ENCODE peak calls at places on chromosomes 12 and 14, in eight cellular contexts. C, Y, M, H, P, F, I and L are unnamed samples.

GRCh38 chr14:33612184-33612479 is 338.7 kb downstream of the EGLN3 start:
- DNase-seq in C (no peak), Y (no peak), M (no peak), H (no peak), P (no peak), F (no peak), I (no peak), L (no peak)

GRCh38 chr14:101739446-101740141 is 21.9 kb upstream of the PPP2R5C start:
- DNase-seq in C (no peak), Y (no peak), M (peak), H (no peak), P (no peak), F (no peak), I (no peak), L (no peak)

GRCh38 chr14:80164991-80165390 is 46.3 kb downstream of the DIO2 start:
- DNase-seq in C (peak), Y (peak), M (peak), H (peak), P (no peak), F (no peak), I (peak), L (no peak)

GRCh38 chr14:92945959-92946846 is 23.3 kb downstream of the CHGA start:
- DNase-seq in C (peak), Y (peak), M (peak), H (peak), P (no peak), F (peak), I (peak), L (peak)

GRCh38 chr14:33186656-33187055 is 248.0 kb downstream of the NPAS3 start:
- DNase-seq in C (peak), Y (no peak), M (no peak), H (no peak), P (no peak), F (no peak), I (no peak), L (peak)

GRCh38 chr12:20493924-20494323 is 125.6 kb downstream of the PDE3A start:
- DNase-seq in C (peak), Y (peak), M (no peak), H (peak), P (no peak), F (no peak), I (peak), L (no peak)

GRCh38 chr12:62640910-62641448 is 174.4 kb downstream of the MON2 start:
- DNase-seq in C (peak), Y (no peak), M (no peak), H (peak), P (no peak), F (no peak), I (peak), L (no peak)

GRCh38 chr12:1820191-1820599 is at the start of gene LRTM2:
- DNase-seq in C (no peak), Y (no peak), M (no peak), H (no peak), P (no peak), F (no peak), I (no peak), L (no peak)

GRCh38 chr12:57342207-57342691 is 88.6 kb downstream of the R3HDM2 start:
- DNase-seq in C (peak), Y (peak), M (peak), H (peak), P (peak), F (no peak), I (peak), L (no peak)

GRCh38 chr12:110906985-110907384 is 13.4 kb downstream of the MYL2 start:
- DNase-seq in C (peak), Y (peak), M (peak), H (peak), P (no peak), F (no peak), I (no peak), L (no peak)

GRCh38 chr12:118850244-118850825 is 131.0 kb upstream of the SRRM4 start:
- DNase-seq in C (peak), Y (no peak), M (peak), H (no peak), P (no peak), F (peak), I (no peak), L (peak)

GRCh38 chr12:44875417-44875953 is 630 bp downstream of the NELL2 start:
- DNase-seq in C (no peak), Y (no peak), M (no peak), H (no peak), P (peak), F (no peak), I (no peak), L (no peak)

GRCh38 chr12:80186727-80187217 is 87.4 kb downstream of the OTOGL start:
- DNase-seq in C (peak), Y (peak), M (peak), H (peak), P (peak), F (peak), I (peak), L (peak)

GRCh38 chr14:34843011-34843554 is 32.1 kb downstream of the BAZ1A start:
- DNase-seq in C (peak), Y (peak), M (peak), H (peak), P (no peak), F (no peak), I (peak), L (peak)

GRCh38 chr12:69392146-69392928 is 32.8 kb downstream of the YEATS4 start:
- DNase-seq in C (peak), Y (peak), M (peak), H (peak), P (no peak), F (no peak), I (peak), L (no peak)

GRCh38 chr12:115044073-115044472 is 360.1 kb upstream of the TBX3 start:
- DNase-seq in C (peak), Y (peak), M (no peak), H (no peak), P (no peak), F (peak), I (peak), L (no peak)

GRCh38 chr12:68481181-68481941 is 129.3 kb upstream of the RAP1B start:
- DNase-seq in C (peak), Y (no peak), M (no peak), H (no peak), P (no peak), F (no peak), I (peak), L (no peak)

GRCh38 chr14:102775855-102776760 is 1.1 kb upstream of the TRAF3 start:
- DNase-seq in C (peak), Y (peak), M (peak), H (peak), P (peak), F (no peak), I (peak), L (peak)

GRCh38 chr12:64395739-64396138 is 5.2 kb upstream of the C12orf56 start:
- DNase-seq in C (peak), Y (peak), M (no peak), H (peak), P (no peak), F (no peak), I (peak), L (no peak)

GRCh38 chr14:33229269-33229924 is 290.7 kb downstream of the NPAS3 start:
- DNase-seq in C (no peak), Y (no peak), M (no peak), H (peak), P (no peak), F (no peak), I (no peak), L (peak)

GRCh38 chr14:31827325-31827724 is 249.8 kb upstream of the ARHGAP5 start:
- DNase-seq in C (no peak), Y (no peak), M (no peak), H (no peak), P (no peak), F (no peak), I (no peak), L (no peak)

GRCh38 chr14:93115920-93116675 is at the start of gene ITPK1:
- DNase-seq in C (peak), Y (peak), M (peak), H (peak), P (peak), F (no peak), I (peak), L (peak)

GRCh38 chr12:82650627-82651337 is 35.9 kb upstream of the TMTC2 start:
- DNase-seq in C (peak), Y (peak), M (peak), H (peak), P (no peak), F (peak), I (no peak), L (peak)

GRCh38 chr12:123145211-123145610 is 5.7 kb downstream of the PITPNM2 start:
- DNase-seq in C (no peak), Y (no peak), M (no peak), H (no peak), P (peak), F (no peak), I (no peak), L (no peak)

GRCh38 chr12:52061470-52062166 is 8.2 kb upstream of the ATG101 start:
- DNase-seq in C (no peak), Y (peak), M (no peak), H (no peak), P (no peak), F (no peak), I (no peak), L (no peak)

GRCh38 chr12:53274445-53274844 is 6.3 kb downstream of the ESPL1 start:
- DNase-seq in C (no peak), Y (no peak), M (peak), H (no peak), P (no peak), F (no peak), I (no peak), L (no peak)

GRCh38 chr14:33063521-33063920 is 124.8 kb downstream of the NPAS3 start:
- DNase-seq in C (no peak), Y (no peak), M (no peak), H (no peak), P (no peak), F (no peak), I (no peak), L (no peak)

GRCh38 chr14:60002819-60003492 is 83.0 kb downstream of the LRRC9 start:
- DNase-seq in C (no peak), Y (no peak), M (no peak), H (no peak), P (peak), F (no peak), I (no peak), L (no peak)

GRCh38 chr14:89701079-89702043 is 253.2 kb downstream of the EFCAB11 start:
- DNase-seq in C (peak), Y (peak), M (peak), H (peak), P (peak), F (peak), I (peak), L (peak)

GRCh38 chr14:98008381-98009113 is 1211.4 kb downstream of the VRK1 start:
- DNase-seq in C (no peak), Y (no peak), M (peak), H (no peak), P (no peak), F (no peak), I (no peak), L (peak)

GRCh38 chr14:75875958-75876357 is 105.8 kb downstream of the TGFB3 start:
- DNase-seq in C (no peak), Y (no peak), M (peak), H (no peak), P (no peak), F (no peak), I (no peak), L (peak)

GRCh38 chr12:122956028-122956427 is 10.2 kb downstream of the ABCB9 start:
- DNase-seq in C (no peak), Y (no peak), M (no peak), H (no peak), P (no peak), F (no peak), I (no peak), L (no peak)

GRCh38 chr12:20128926-20129325 is 239.4 kb upstream of the PDE3A start:
- DNase-seq in C (no peak), Y (peak), M (no peak), H (peak), P (no peak), F (no peak), I (peak), L (no peak)

GRCh38 chr14:101017806-101018560 is 114.5 kb upstream of the RTL1 start:
- DNase-seq in C (no peak), Y (no peak), M (no peak), H (no peak), P (no peak), F (no peak), I (no peak), L (no peak)

GRCh38 chr14:38405851-38406630 is 150.1 kb upstream of the CLEC14A start:
- DNase-seq in C (peak), Y (peak), M (no peak), H (peak), P (peak), F (no peak), I (peak), L (no peak)

GRCh38 chr14:101604228-101604934 is 43.1 kb downstream of the DIO3 start:
- DNase-seq in C (no peak), Y (no peak), M (no peak), H (no peak), P (no peak), F (no peak), I (no peak), L (no peak)

GRCh38 chr12:68577949-68578348 is 32.8 kb upstream of the RAP1B start:
- DNase-seq in C (no peak), Y (no peak), M (no peak), H (no peak), P (no peak), F (no peak), I (no peak), L (no peak)

GRCh38 chr14:104387000-104387384 is 192.6 kb upstream of the C14orf180 start:
- DNase-seq in C (no peak), Y (no peak), M (no peak), H (no peak), P (no peak), F (no peak), I (no peak), L (no peak)

GRCh38 chr14:29724991-29725390 is 202.7 kb downstream of the PRKD1 start:
- DNase-seq in C (peak), Y (peak), M (peak), H (peak), P (peak), F (no peak), I (peak), L (peak)

DNA sequence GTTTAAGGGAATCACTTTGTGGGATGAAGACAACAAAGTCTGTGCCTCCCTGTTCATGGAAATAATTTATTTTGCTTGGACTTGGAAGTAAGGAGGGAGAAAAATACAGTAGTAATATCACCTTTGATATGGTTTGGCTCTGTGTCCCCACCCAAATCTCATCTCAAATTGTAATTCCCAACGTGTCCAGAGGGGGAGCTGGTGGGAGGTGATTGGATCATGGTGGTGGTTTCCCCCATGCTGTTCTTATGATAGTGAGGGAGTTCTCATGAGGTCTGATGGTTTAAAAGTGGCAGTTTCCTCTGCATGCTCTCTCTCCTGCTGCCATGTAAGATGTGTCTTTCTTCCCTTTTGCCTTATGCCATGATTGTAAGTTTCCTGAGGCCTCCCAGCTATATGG is 460.7 kb downstream of the NOVA1 start:
- DNase-seq in C (no peak), Y (no peak), M (no peak), H (no peak), P (no peak), F (no peak), I (no peak), L (no peak)
- TF ChIP-seq CTCF in C (peak), Y (peak), M (no peak), H (peak), P (no peak), F (peak), I (no peak), L (peak)

DNA sequence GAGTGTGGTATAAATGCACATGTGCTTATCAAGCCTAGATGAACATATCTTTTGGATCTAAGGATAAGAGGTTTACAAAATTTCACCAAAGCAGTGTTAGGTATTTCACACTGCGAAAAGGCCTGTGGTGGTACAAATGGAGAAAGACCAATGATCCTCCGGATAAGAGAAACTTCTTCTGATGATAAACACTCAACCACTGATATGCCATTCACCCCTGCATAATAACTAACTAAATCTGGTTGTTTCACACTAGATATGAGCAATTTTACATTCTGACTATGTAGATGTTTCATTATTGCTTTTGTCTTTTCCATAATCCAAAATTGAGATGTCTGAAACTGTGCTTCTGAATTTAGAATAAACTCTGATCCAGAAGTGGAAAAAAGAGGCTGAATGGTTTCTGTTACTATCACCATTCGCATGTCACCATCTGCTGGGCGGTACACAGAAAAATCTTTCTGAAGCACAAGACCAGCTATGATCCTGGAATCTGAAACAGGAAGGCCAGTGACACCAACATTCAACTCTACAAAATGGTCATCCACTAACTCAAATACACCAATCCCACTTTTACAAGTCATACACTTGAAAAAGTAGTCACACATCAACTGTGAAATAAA is 1.3 kb downstream of the BBS10 start:
- DNase-seq in C (peak), Y (peak), M (peak), H (peak), P (peak), F (no peak), I (peak), L (peak)
- TF ChIP-seq CTCF in C (peak), Y (peak), M (peak), H (peak), P (peak), F (peak), I (peak), L (peak)

GRCh38 chr12:76952995-76953394 is 74.2 kb upstream of the CSRP2 start:
- DNase-seq in C (no peak), Y (no peak), M (peak), H (no peak), P (no peak), F (peak), I (no peak), L (peak)
- TF ChIP-seq CTCF in C (no peak), Y (no peak), M (peak), H (no peak), P (no peak), F (peak), I (no peak), L (peak)

GRCh38 chr12:49549735-49550710 is 11.2 kb downstream of the KCNH3 start:
- DNase-seq in C (no peak), Y (no peak), M (no peak), H (no peak), P (no peak), F (no peak), I (no peak), L (no peak)

GRCh38 chr12:49550853-49551252 is 12.0 kb downstream of the KCNH3 start:
- DNase-seq in C (no peak), Y (no peak), M (no peak), H (no peak), P (no peak), F (no peak), I (no peak), L (no peak)

GRCh38 chr12:49547090-49547690 is 8.4 kb downstream of the KCNH3 start:
- DNase-seq in C (no peak), Y (no peak), M (peak), H (no peak), P (no peak), F (no peak), I (no peak), L (no peak)

GRCh38 chr12:49548481-49548821 is 9.6 kb downstream of the KCNH3 start:
- DNase-seq in C (no peak), Y (no peak), M (no peak), H (no peak), P (no peak), F (no peak), I (no peak), L (no peak)

DNA sequence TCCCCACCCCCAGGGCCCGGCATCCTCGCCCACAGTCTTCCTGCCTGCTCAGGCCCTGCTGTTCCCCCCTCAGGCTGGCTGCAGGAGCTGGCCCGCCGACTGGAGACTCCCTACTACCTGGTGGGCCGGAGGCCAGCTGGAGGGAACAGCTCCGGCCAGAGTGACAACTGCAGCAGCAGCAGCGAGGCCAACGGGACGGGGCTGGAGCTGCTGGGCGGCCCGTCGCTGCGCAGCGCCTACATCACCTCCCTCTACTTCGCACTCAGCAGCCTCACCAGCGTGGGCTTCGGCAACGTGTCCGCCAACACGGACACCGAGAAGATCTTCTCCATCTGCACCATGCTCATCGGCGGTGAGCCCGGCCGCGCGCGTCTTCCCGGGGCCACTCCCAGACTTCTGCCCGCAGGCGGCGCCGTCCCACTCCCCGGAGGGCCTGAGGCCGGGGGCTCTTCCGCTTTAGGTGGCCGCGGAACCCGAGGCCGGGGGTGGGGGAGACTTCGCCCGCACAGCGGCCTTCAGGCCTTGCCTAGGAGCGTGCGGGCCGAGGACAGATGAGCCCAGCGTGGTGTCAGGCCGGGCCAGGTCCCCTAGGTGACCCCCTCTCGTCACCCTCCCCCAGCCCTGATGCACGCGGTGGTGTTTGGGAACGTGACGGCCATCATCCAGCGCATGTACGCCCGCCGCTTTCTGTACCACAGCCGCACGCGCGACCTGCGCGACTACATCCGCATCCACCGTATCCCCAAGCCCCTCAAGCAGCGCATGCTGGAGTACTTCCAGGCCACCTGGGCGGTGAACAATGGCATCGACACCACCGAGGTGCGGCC is 10.2 kb downstream of the KCNH3 start:
- DNase-seq in C (peak), Y (no peak), M (no peak), H (peak), P (peak), F (no peak), I (no peak), L (no peak)
- TF ChIP-seq CTCF in C (peak), Y (peak), M (no peak), H (peak), P (peak), F (no peak), I (peak), L (no peak)